ENCODE peak calls at places on chromosome 17, in five cellular contexts. One of them, this sample, is unnamed.

GRCh38 chr17:55067697-55068439 is 99.3 kb downstream of the STXBP4 start:
- DNase-seq in pancreas: no peak
- DNase-seq in fibroblast of pulmonary artery: peak; percentile 46
- DNase-seq in head of caudate nucleus: no peak
- DNase-seq in activated naive CD8-positive, alpha-beta T cell treated with anti-CD3 and anti-CD28 coated beads for 36 hours: no peak
- DNase-seq in this sample: no peak

GRCh38 chr17:55763856-55764255 is 13.0 kb downstream of the PCTP start:
- DNase-seq in activated naive CD8-positive, alpha-beta T cell treated with anti-CD3 and anti-CD28 coated beads for 36 hours: no peak
- DNase-seq in pancreas: no peak
- DNase-seq in fibroblast of pulmonary artery: peak; percentile 82
- DNase-seq in head of caudate nucleus: no peak
- DNase-seq in this sample: no peak

GRCh38 chr17:29892201-29892600 is 37.8 kb downstream of the SSH2 start:
- DNase-seq in activated naive CD8-positive, alpha-beta T cell treated with anti-CD3 and anti-CD28 coated beads for 36 hours: no peak
- DNase-seq in head of caudate nucleus: no peak
- DNase-seq in fibroblast of pulmonary artery: no peak
- DNase-seq in pancreas: no peak
- DNase-seq in this sample: no peak

GRCh38 chr17:72297326-72298115 is 176.7 kb downstream of the SOX9 start:
- DNase-seq in activated naive CD8-positive, alpha-beta T cell treated with anti-CD3 and anti-CD28 coated beads for 36 hours: no peak
- DNase-seq in pancreas: no peak
- DNase-seq in fibroblast of pulmonary artery: peak; percentile 57
- DNase-seq in head of caudate nucleus: no peak
- DNase-seq in this sample: no peak

GRCh38 chr17:35046740-35047283 is 16.7 kb downstream of the RFFL start:
- DNase-seq in fibroblast of pulmonary artery: peak; percentile 71
- DNase-seq in pancreas: no peak
- DNase-seq in head of caudate nucleus: no peak
- DNase-seq in activated naive CD8-positive, alpha-beta T cell treated with anti-CD3 and anti-CD28 coated beads for 36 hours: peak; percentile 65
- DNase-seq in this sample: peak; percentile 72

GRCh38 chr17:74725111-74725510 is 11.9 kb upstream of the RAB37 start:
- DNase-seq in head of caudate nucleus: no peak
- DNase-seq in pancreas: no peak
- DNase-seq in fibroblast of pulmonary artery: no peak
- DNase-seq in activated naive CD8-positive, alpha-beta T cell treated with anti-CD3 and anti-CD28 coated beads for 36 hours: no peak
- DNase-seq in this sample: no peak

GRCh38 chr17:75130059-75130631 is 1.4 kb downstream of the NT5C start:
- DNase-seq in activated naive CD8-positive, alpha-beta T cell treated with anti-CD3 and anti-CD28 coated beads for 36 hours: no peak
- DNase-seq in head of caudate nucleus: no peak
- DNase-seq in fibroblast of pulmonary artery: no peak
- DNase-seq in pancreas: no peak
- DNase-seq in this sample: no peak

GRCh38 chr17:73396429-73397277 is 84.9 kb upstream of the CDC42EP4 start:
- DNase-seq in fibroblast of pulmonary artery: no peak
- DNase-seq in head of caudate nucleus: no peak
- DNase-seq in activated naive CD8-positive, alpha-beta T cell treated with anti-CD3 and anti-CD28 coated beads for 36 hours: no peak
- DNase-seq in pancreas: no peak
- DNase-seq in this sample: no peak

GRCh38 chr17:54992797-54993639 is 24.5 kb downstream of the STXBP4 start:
- DNase-seq in fibroblast of pulmonary artery: peak; percentile 70
- DNase-seq in activated naive CD8-positive, alpha-beta T cell treated with anti-CD3 and anti-CD28 coated beads for 36 hours: no peak
- DNase-seq in head of caudate nucleus: no peak
- DNase-seq in pancreas: no peak
- DNase-seq in this sample: no peak

GRCh38 chr17:35804658-35805192 is 4.6 kb upstream of the TAF15 start:
- DNase-seq in activated naive CD8-positive, alpha-beta T cell treated with anti-CD3 and anti-CD28 coated beads for 36 hours: peak; percentile 42
- DNase-seq in pancreas: no peak
- DNase-seq in fibroblast of pulmonary artery: peak; percentile 96
- DNase-seq in head of caudate nucleus: no peak
- DNase-seq in this sample: peak; percentile 60

GRCh38 chr17:4449736-4450135 is 16.0 kb downstream of the SPNS3 start:
- DNase-seq in activated naive CD8-positive, alpha-beta T cell treated with anti-CD3 and anti-CD28 coated beads for 36 hours: no peak
- DNase-seq in head of caudate nucleus: no peak
- DNase-seq in fibroblast of pulmonary artery: no peak
- DNase-seq in pancreas: no peak
- DNase-seq in this sample: no peak

GRCh38 chr17:63524051-63524450 is 893 bp downstream of the KCNH6 start:
- DNase-seq in head of caudate nucleus: no peak
- DNase-seq in fibroblast of pulmonary artery: no peak
- DNase-seq in pancreas: no peak
- DNase-seq in activated naive CD8-positive, alpha-beta T cell treated with anti-CD3 and anti-CD28 coated beads for 36 hours: no peak
- DNase-seq in this sample: no peak

GRCh38 chr17:83155128-83156081 is 76.0 kb downstream of the METRNL start:
- DNase-seq in head of caudate nucleus: no peak
- DNase-seq in pancreas: no peak
- DNase-seq in activated naive CD8-positive, alpha-beta T cell treated with anti-CD3 and anti-CD28 coated beads for 36 hours: no peak
- DNase-seq in fibroblast of pulmonary artery: peak; percentile 23
- DNase-seq in this sample: no peak

GRCh38 chr17:29563816-29564215 is 3.0 kb downstream of the ABHD15 start:
- DNase-seq in pancreas: peak; percentile 25
- DNase-seq in head of caudate nucleus: no peak
- DNase-seq in fibroblast of pulmonary artery: no peak
- DNase-seq in activated naive CD8-positive, alpha-beta T cell treated with anti-CD3 and anti-CD28 coated beads for 36 hours: no peak
- DNase-seq in this sample: no peak

GRCh38 chr17:31487063-31487647 is 95.7 kb downstream of the RAB11FIP4 start:
- DNase-seq in head of caudate nucleus: no peak
- DNase-seq in fibroblast of pulmonary artery: no peak
- DNase-seq in activated naive CD8-positive, alpha-beta T cell treated with anti-CD3 and anti-CD28 coated beads for 36 hours: no peak
- DNase-seq in pancreas: no peak
- DNase-seq in this sample: no peak

GRCh38 chr17:7439462-7440112 is at the start of gene FGF11:
- DNase-seq in activated naive CD8-positive, alpha-beta T cell treated with anti-CD3 and anti-CD28 coated beads for 36 hours: peak; percentile 18
- DNase-seq in fibroblast of pulmonary artery: no peak
- DNase-seq in head of caudate nucleus: no peak
- DNase-seq in pancreas: no peak
- DNase-seq in this sample: peak; percentile 33

GRCh38 chr17:14359251-14359939 is 58.5 kb downstream of the HS3ST3B1 start:
- DNase-seq in activated naive CD8-positive, alpha-beta T cell treated with anti-CD3 and anti-CD28 coated beads for 36 hours: peak; percentile 71
- DNase-seq in pancreas: no peak
- DNase-seq in head of caudate nucleus: no peak
- DNase-seq in fibroblast of pulmonary artery: no peak
- DNase-seq in this sample: no peak

GRCh38 chr17:77666480-77666879 is 292.0 kb upstream of the TNRC6C start:
- DNase-seq in activated naive CD8-positive, alpha-beta T cell treated with anti-CD3 and anti-CD28 coated beads for 36 hours: no peak
- DNase-seq in pancreas: no peak
- DNase-seq in fibroblast of pulmonary artery: no peak
- DNase-seq in head of caudate nucleus: no peak
- DNase-seq in this sample: peak; percentile 50

This sample was measured in activated naive CD4-positive, alpha-beta T cell treated with anti-CD3 and anti-CD28 coated beads, Interleukin-2, amount 10 ng/mL, durations not matched to agents 7 days and 5 days.